ENCODE peak calls at places on chromosomes 7 and 10, in six cellular contexts. V is stomach, T is PC-3, E is right cardiac atrium, Q is brain microvascular endothelial cell, X is HFF-Myc. Z is an unnamed sample.
A peak's percentile ranks its signal among the peaks of the same experiment; 100 is the strongest.

GRCh38 chr7:388461-388960 is 98.5 kb downstream of the FOXL3 start:
- DNase-seq in V (peak; percentile 22), T (no peak), E (peak; percentile 67), Q (no peak), X (no peak), Z (peak; percentile 10)

GRCh38 chr7:76372984-76373833 is 14.4 kb upstream of the YWHAG start:
- DNase-seq in V (no peak), T (peak; percentile 83), E (no peak), Q (peak; percentile 77), X (no peak), Z (no peak)

GRCh38 chr10:48796846-48797245 is 112.2 kb downstream of the WDFY4 start:
- DNase-seq in V (no peak), T (no peak), E (no peak), Q (no peak), X (no peak), Z (no peak)

GRCh38 chr10:74831518-74832120 is 5.2 kb downstream of the KAT6B start:
- DNase-seq in V (no peak), T (no peak), E (no peak), Q (no peak), X (no peak), Z (no peak)

GRCh38 chr10:129464251-129464650 is 2.8 kb upstream of the MGMT start:
- DNase-seq in V (no peak), T (peak; percentile 50), E (no peak), Q (no peak), X (no peak), Z (no peak)

GRCh38 chr10:125881192-125881591 is at the start of gene DHX32:
- DNase-seq in V (no peak), T (no peak), E (no peak), Q (no peak), X (no peak), Z (no peak)

GRCh38 chr10:93495654-93496321 is 624 bp upstream of the CEP55 start:
- DNase-seq in V (no peak), T (peak; percentile 41), E (peak; percentile 65), Q (peak; percentile 26), X (no peak), Z (no peak)

GRCh38 chr7:80842479-80842797 is 76.4 kb downstream of the SEMA3C start:
- DNase-seq in V (no peak), T (no peak), E (no peak), Q (no peak), X (no peak), Z (no peak)

GRCh38 chr7:101494602-101495329 is 132.1 kb downstream of the COL26A1 start:
- DNase-seq in V (no peak), T (no peak), E (no peak), Q (no peak), X (no peak), Z (no peak)

GRCh38 chr7:13742719-13743640 is 246.5 kb downstream of the ETV1 start:
- DNase-seq in V (peak; percentile 30), T (peak; percentile 69), E (no peak), Q (peak; percentile 66), X (no peak), Z (peak; percentile 47)

GRCh38 chr7:75914169-75914654 is 743 bp upstream of the POR start:
- DNase-seq in V (no peak), T (no peak), E (peak; percentile 59), Q (no peak), X (no peak), Z (no peak)

GRCh38 chr10:104350146-104350635 is 3.4 kb upstream of the CFAP58 start:
- DNase-seq in V (no peak), T (peak; percentile 72), E (no peak), Q (no peak), X (no peak), Z (no peak)

GRCh38 chr7:15932318-15932717 is 245.8 kb upstream of the MEOX2 start:
- DNase-seq in V (no peak), T (no peak), E (no peak), Q (no peak), X (no peak), Z (no peak)
- H3K4me3 ChIP-seq in V (no peak overlapping the region), T (no peak overlapping the region), E (no peak overlapping the region), Q (no peak overlapping the region), X (no peak overlapping the region), Z (no peak overlapping the region)

GRCh38 chr7:141281311-141281710 is 207.4 kb downstream of the TMEM178B start:
- DNase-seq in V (no peak), T (no peak), E (peak; percentile 50), Q (no peak), X (no peak), Z (no peak)
- H3K4me3 ChIP-seq in V (no peak overlapping the region), T (no peak overlapping the region), E (no peak overlapping the region), Q (no peak overlapping the region), X (no peak overlapping the region), Z (no peak overlapping the region)

GRCh38 chr10:29408847-29409240 is 120.0 kb downstream of the LYZL1 start:
- DNase-seq in V (no peak), T (no peak), E (no peak), Q (no peak), X (no peak), Z (no peak)
- H3K4me3 ChIP-seq in V (peak overlapping the region; percentile 68), T (peak overlapping the region; percentile 76), E (peak overlapping the region; percentile 72), Q (peak overlapping the region; percentile 92), X (peak overlapping the region; percentile 67), Z (peak overlapping the region; percentile 82)

GRCh38 chr7:94087664-94088352 is 83.7 kb upstream of the BET1 start:
- DNase-seq in V (peak; percentile 44), T (peak; percentile 81), E (no peak), Q (peak; percentile 74), X (peak; percentile 53), Z (peak; percentile 52)
- H3K4me3 ChIP-seq in V (peak overlapping the region; percentile 24), T (peak overlapping the region; percentile 45), E (peak overlapping the region; percentile 48), Q (no peak overlapping the region), X (no peak overlapping the region), Z (no peak overlapping the region)

DNA sequence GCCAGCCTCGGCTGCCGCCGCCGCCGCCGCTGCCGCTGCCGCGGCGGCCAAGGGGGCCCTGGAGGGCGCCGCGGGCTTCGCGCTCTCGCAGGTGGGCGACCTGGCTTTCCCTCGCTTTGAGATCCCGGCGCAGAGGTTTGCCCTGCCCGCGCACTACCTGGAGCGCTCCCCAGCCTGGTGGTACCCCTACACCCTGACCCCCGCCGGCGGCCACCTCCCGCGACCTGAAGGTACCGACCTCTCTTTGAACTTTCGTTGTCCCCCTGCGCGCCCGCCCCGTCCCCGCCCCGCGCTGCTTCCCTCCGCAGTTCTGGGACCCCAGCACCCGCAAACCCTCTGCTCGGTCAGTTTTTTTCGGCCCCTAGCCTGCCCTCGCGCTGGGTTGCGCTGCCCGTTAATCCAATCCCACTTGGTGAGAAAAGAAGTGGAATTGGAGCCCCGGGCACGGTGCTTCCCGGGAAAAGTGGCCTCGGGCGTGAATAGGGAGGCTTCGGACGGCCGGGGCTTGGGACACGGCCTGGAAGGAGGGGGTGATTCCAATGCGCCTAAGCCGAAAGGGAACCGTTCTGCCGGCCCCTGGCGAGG is 543 bp downstream of the HMX3 start:
- DNase-seq in V (no peak), T (no peak), E (peak; percentile 61), Q (no peak), X (no peak), Z (no peak)
- H3K4me3 ChIP-seq in V (peak overlapping the region; percentile 40), T (peak overlapping the region; percentile 56), E (peak overlapping the region; percentile 23), Q (no peak overlapping the region), X (no peak overlapping the region), Z (no peak overlapping the region)